ENCODE peak calls at places on chromosomes 16 and 17, in four cellular contexts. A, L, J and Z are unnamed samples.

GRCh38 chr16:81137012-81137335 is 40.8 kb upstream of the GCSH start:
- DNase-seq in A (no peak), L (no peak), J (peak; percentile 32), Z (no peak)

GRCh38 chr17:52823155-52823554 is 664.6 kb upstream of the CA10 start:
- DNase-seq in A (no peak), L (no peak), J (no peak), Z (no peak)

GRCh38 chr16:17275076-17275732 is 195.6 kb downstream of the XYLT1 start:
- DNase-seq in A (no peak), L (no peak), J (no peak), Z (no peak)

GRCh38 chr17:42281571-42282096 is 5.4 kb upstream of the STAT5B start:
- DNase-seq in A (peak; percentile 20), L (no peak), J (no peak), Z (peak; percentile 44)

GRCh38 chr16:58098207-58099096 is 30.7 kb downstream of the CFAP20 start:
- DNase-seq in A (no peak), L (no peak), J (no peak), Z (no peak)

GRCh38 chr16:22123146-22123545 is 30.8 kb downstream of the VWA3A start:
- DNase-seq in A (no peak), L (peak; percentile 23), J (no peak), Z (no peak)

GRCh38 chr17:38550661-38551060 is 55.1 kb downstream of the SRCIN1 start:
- DNase-seq in A (no peak), L (peak; percentile 76), J (peak; percentile 77), Z (peak; percentile 61)

GRCh38 chr16:17392127-17392856 is 78.5 kb downstream of the XYLT1 start:
- DNase-seq in A (no peak), L (no peak), J (no peak), Z (no peak)

GRCh38 chr17:62876664-62877411 is 68.7 kb upstream of the MARCHF10 start:
- DNase-seq in A (no peak), L (no peak), J (no peak), Z (no peak)

GRCh38 chr16:58492735-58493134 is 7.2 kb upstream of the NDRG4 start:
- DNase-seq in A (no peak), L (no peak), J (no peak), Z (no peak)

GRCh38 chr17:38701504-38702165 is 3.4 kb upstream of the MLLT6 start:
- DNase-seq in A (peak; percentile 50), L (no peak), J (peak; percentile 25), Z (no peak)

GRCh38 chr16:69812213-69813014 is 50.3 kb downstream of the WWP2 start:
- DNase-seq in A (no peak), L (no peak), J (peak; percentile 3), Z (no peak)

GRCh38 chr17:82397449-82398335 is 20.5 kb upstream of the HEXD start:
- DNase-seq in A (no peak), L (no peak), J (no peak), Z (no peak)

GRCh38 chr16:57892041-57892440 is 78.9 kb downstream of the CNGB1 start:
- DNase-seq in A (no peak), L (no peak), J (peak; percentile 33), Z (no peak)

GRCh38 chr17:70017112-70017511 is 57.9 kb upstream of the KCNJ16 start:
- DNase-seq in A (no peak), L (no peak), J (no peak), Z (no peak)

GRCh38 chr16:81315271-81316175 is 761 bp downstream of the GAN start:
- DNase-seq in A (peak; percentile 52), L (peak; percentile 71), J (peak; percentile 61), Z (peak; percentile 59)

GRCh38 chr17:45936610-45937009 is 42.3 kb downstream of the MAPT start:
- DNase-seq in A (no peak), L (no peak), J (no peak), Z (no peak)

GRCh38 chr17:35736236-35736635 is 4.8 kb downstream of the RASL10B start:
- DNase-seq in A (no peak), L (no peak), J (no peak), Z (no peak)

GRCh38 chr17:59423137-59423703 is 91.8 kb downstream of the YPEL2 start:
- DNase-seq in A (peak; percentile 51), L (peak; percentile 75), J (peak; percentile 92), Z (peak; percentile 65)

GRCh38 chr17:44777394-44778348 is 18.9 kb downstream of the ADAM11 start:
- DNase-seq in A (no peak), L (no peak), J (no peak), Z (no peak)

GRCh38 chr16:2842340-2843000 is 12.4 kb downstream of the ZG16B start:
- DNase-seq in A (peak; percentile 38), L (peak; percentile 59), J (peak; percentile 54), Z (no peak)

GRCh38 chr16:12258806-12259205 is 282.3 kb downstream of the SNX29 start:
- DNase-seq in A (no peak), L (no peak), J (no peak), Z (no peak)

GRCh38 chr17:42405963-42406495 is 17.0 kb downstream of the CAVIN1 start:
- DNase-seq in A (peak; percentile 88), L (peak; percentile 91), J (peak; percentile 86), Z (peak; percentile 93)

GRCh38 chr17:27993723-27994310 is 48.7 kb upstream of the NLK start:
- DNase-seq in A (no peak), L (no peak), J (no peak), Z (no peak)

GRCh38 chr17:50057521-50057991 is 1.6 kb downstream of the ITGA3 start:
- DNase-seq in A (no peak), L (no peak), J (no peak), Z (no peak)

GRCh38 chr17:50943575-50943933 is 77.4 kb upstream of the TOB1 start:
- DNase-seq in A (no peak), L (peak; percentile 54), J (no peak), Z (no peak)

GRCh38 chr16:16983545-16983944 is 487.2 kb downstream of the XYLT1 start:
- DNase-seq in A (no peak), L (no peak), J (no peak), Z (no peak)

GRCh38 chr16:88856122-88856827 is 472 bp downstream of the GALNS start:
- DNase-seq in A (peak; percentile 46), L (no peak), J (no peak), Z (no peak)

GRCh38 chr16:89020068-89020924 is 43.3 kb upstream of the CBFA2T3 start:
- DNase-seq in A (no peak), L (no peak), J (no peak), Z (no peak)

GRCh38 chr16:63385714-63386113 is 1349.5 kb upstream of the CDH8 start:
- DNase-seq in A (no peak), L (no peak), J (no peak), Z (no peak)

GRCh38 chr17:7045492-7046126 is 1.7 kb upstream of the SLC16A11 start:
- DNase-seq in A (peak; percentile 53), L (no peak), J (peak; percentile 89), Z (no peak)
- H3K4me3 ChIP-seq in A (no peak overlapping the region), L (no peak overlapping the region), J (peak overlapping the region; percentile 12), Z (no peak overlapping the region)

GRCh38 chr16:27927266-27927901 is 136.1 kb downstream of the GSG1L start:
- DNase-seq in A (no peak), L (no peak), J (no peak), Z (no peak)

GRCh38 chr16:27932542-27933178 is 130.9 kb downstream of the GSG1L start:
- DNase-seq in A (no peak), L (peak; percentile 33), J (no peak), Z (no peak)

GRCh38 chr16:27928542-27928941 is 135.0 kb downstream of the GSG1L start:
- DNase-seq in A (no peak), L (no peak), J (no peak), Z (no peak)

GRCh38 chr16:27925612-27926011 is 137.9 kb downstream of the GSG1L start:
- DNase-seq in A (no peak), L (no peak), J (no peak), Z (no peak)

GRCh38 chr16:27929818-27930217 is 133.7 kb downstream of the GSG1L start:
- DNase-seq in A (no peak), L (no peak), J (no peak), Z (no peak)
- H3K27ac ChIP-seq in A (no peak overlapping the region), L (no peak overlapping the region), J (no peak overlapping the region), Z (no peak overlapping the region)

GRCh38 chr17:75474736-75475135 is 18.3 kb downstream of the TMEM94 start:
- DNase-seq in A (no peak), L (no peak), J (no peak), Z (no peak)

GRCh38 chr17:75475144-75475835 is 18.9 kb downstream of the TMEM94 start:
- DNase-seq in A (no peak), L (no peak), J (no peak), Z (no peak)

GRCh38 chr17:75476752-75477492 is 20.5 kb downstream of the TMEM94 start:
- DNase-seq in A (no peak), L (no peak), J (no peak), Z (no peak)

GRCh38 chr17:75476274-75476673 is 19.8 kb downstream of the TMEM94 start:
- DNase-seq in A (peak; percentile 53), L (no peak), J (peak; percentile 68), Z (no peak)

GRCh38 chr17:75475851-75476250 is 19.4 kb downstream of the TMEM94 start:
- DNase-seq in A (peak; percentile 59), L (no peak), J (peak; percentile 58), Z (no peak)
- H3K4me3 ChIP-seq in A (no peak overlapping the region), L (no peak overlapping the region), J (no peak overlapping the region), Z (no peak overlapping the region)

DNA sequence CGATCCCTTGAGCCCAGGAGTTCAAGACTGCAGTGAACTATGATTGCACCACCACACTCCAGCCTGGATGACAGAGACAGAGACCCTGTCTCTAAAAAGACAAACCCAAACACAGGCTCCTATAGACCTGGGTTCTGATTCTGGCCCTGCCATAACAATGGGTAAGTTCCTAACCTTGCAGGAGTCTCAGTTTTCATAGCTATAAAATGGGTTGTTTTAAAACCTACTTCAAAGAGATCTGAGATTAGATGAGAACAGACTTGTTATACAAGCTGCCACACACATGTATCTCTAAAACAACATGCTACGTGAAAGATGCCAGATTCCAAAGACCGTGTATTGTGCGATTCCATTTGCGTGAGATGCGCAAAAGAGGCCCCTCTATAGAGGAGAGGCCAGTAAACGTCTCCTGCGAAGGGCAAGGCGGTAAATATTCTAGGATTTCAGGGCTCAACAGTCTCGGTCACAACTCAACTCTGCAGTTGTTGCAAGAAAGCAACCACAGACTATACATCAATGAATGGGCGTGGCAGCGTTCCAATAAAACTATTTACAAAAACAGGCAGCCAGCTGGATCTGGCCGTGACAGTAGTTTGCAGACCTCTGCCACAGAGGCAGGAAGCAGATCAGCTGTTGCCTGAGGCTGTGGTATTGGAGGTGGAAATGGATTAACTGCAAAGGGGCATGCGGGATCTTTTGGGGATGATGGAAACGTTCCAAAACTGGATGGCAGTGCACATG is 5.9 kb downstream of the CORO7 start:
- DNase-seq in A (peak; percentile 68), L (peak; percentile 47), J (peak; percentile 94), Z (no peak)
- H3K27ac ChIP-seq in A (no peak overlapping the region), L (no peak overlapping the region), J (no peak overlapping the region), Z (no peak overlapping the region)